ENCODE peak calls at places on chromosomes 11 and 22, in four cellular contexts. H is breast epithelium, N is endothelial cell of umbilical vein, F is Peyer's patch. I is an unnamed sample.

GRCh38 chr22:38824587-38824986 is 19.2 kb downstream of the NPTXR start:
- DNase-seq in F (peak; percentile 53), H (no peak), N (peak; percentile 69), I (peak; percentile 44)

GRCh38 chr11:26696330-26696729 is 25.5 kb downstream of the SLC5A12 start:
- DNase-seq in F (no peak), N (no peak), H (no peak), I (peak; percentile 75)

GRCh38 chr11:102390667-102391449 is 43.8 kb downstream of the BIRC2 start:
- DNase-seq in N (peak; percentile 63), F (peak; percentile 63), H (peak; percentile 56), I (peak; percentile 63)

GRCh38 chr11:31816467-31817053 is 5.4 kb upstream of the PAX6 start:
- DNase-seq in H (no peak), N (no peak), F (peak; percentile 53), I (no peak)

GRCh38 chr22:45540122-45540521 is 37.4 kb downstream of the FBLN1 start:
- DNase-seq in N (no peak), F (no peak), H (no peak), I (no peak)

GRCh38 chr11:94558468-94558867 is 8.7 kb upstream of the PIWIL4 start:
- DNase-seq in N (no peak), H (no peak), F (no peak), I (no peak)

GRCh38 chr11:61682093-61682732 is 2.0 kb downstream of the DAGLA start:
- DNase-seq in H (no peak), N (peak; percentile 71), F (peak; percentile 76), I (no peak)

GRCh38 chr22:42292726-42293520 is 22.5 kb upstream of the TCF20 start:
- DNase-seq in H (no peak), N (no peak), F (no peak), I (no peak)

GRCh38 chr11:44799036-44799435 is 72.3 kb downstream of the TSPAN18 start:
- DNase-seq in H (no peak), N (no peak), F (peak; percentile 25), I (no peak)

GRCh38 chr11:104609297-104609696 is 289.0 kb downstream of the CASP12 start:
- DNase-seq in H (no peak), N (peak; percentile 80), F (no peak), I (peak; percentile 46)

GRCh38 chr11:95337175-95337957 is 106.4 kb upstream of the SESN3 start:
- DNase-seq in H (no peak), F (no peak), N (peak; percentile 53), I (peak; percentile 85)

GRCh38 chr22:44071760-44072159 is 47.7 kb downstream of the PARVB start:
- DNase-seq in N (no peak), F (no peak), H (no peak), I (no peak)

GRCh38 chr22:38657248-38657909 is 941 bp downstream of the CBY1 start:
- DNase-seq in N (no peak), H (no peak), F (no peak), I (peak; percentile 13)

GRCh38 chr11:134120143-134120850 is 51.4 kb downstream of the JAM3 start:
- DNase-seq in H (no peak), F (no peak), N (peak; percentile 74), I (peak; percentile 90)

GRCh38 chr11:26144309-26144690 is 187.6 kb upstream of the ANO3 start:
- DNase-seq in N (no peak), F (no peak), H (no peak), I (peak; percentile 53)

GRCh38 chr22:28882878-28883656 is at the start of gene ZNRF3:
- DNase-seq in F (peak; percentile 95), N (peak; percentile 79), H (peak; percentile 95), I (peak; percentile 47)

GRCh38 chr22:23183107-23183698 is 2.9 kb downstream of the BCR start:
- DNase-seq in H (no peak), N (peak; percentile 79), F (no peak), I (peak; percentile 51)

GRCh38 chr22:46653596-46653995 is 33.4 kb downstream of the GRAMD4 start:
- DNase-seq in F (no peak), N (no peak), H (no peak), I (no peak)

GRCh38 chr11:45300715-45301114 is 14.6 kb upstream of the SYT13 start:
- DNase-seq in F (no peak), H (no peak), N (no peak), I (no peak)

GRCh38 chr11:133928628-133929059 is 28.1 kb downstream of the IGSF9B start:
- DNase-seq in N (no peak), H (peak; percentile 77), F (no peak), I (peak; percentile 10)

GRCh38 chr22:41620646-41621098 is at the start of gene DESI1:
- DNase-seq in F (no peak), H (peak; percentile 55), N (no peak), I (peak; percentile 29)

GRCh38 chr11:73233211-73233610 is 15.1 kb downstream of the P2RY2 start:
- DNase-seq in H (no peak), N (no peak), F (peak; percentile 34), I (no peak)

GRCh38 chr11:114354076-114354475 is 46.2 kb downstream of the C11orf71 start:
- DNase-seq in N (peak; percentile 87), H (no peak), F (no peak), I (peak; percentile 99)

GRCh38 chr22:20997536-20998257 is 4.2 kb downstream of the THAP7 start:
- DNase-seq in N (no peak), F (no peak), H (no peak), I (no peak)

GRCh38 chr22:36660931-36661330 is 42.6 kb downstream of the CACNG2 start:
- DNase-seq in F (no peak), H (no peak), N (no peak), I (no peak)

GRCh38 chr11:208917-209260 is 1.4 kb downstream of the RIC8A start:
- DNase-seq in H (no peak), F (no peak), N (peak; percentile 9), I (no peak)

GRCh38 chr11:128568166-128568778 is 19.1 kb downstream of the ETS1 start:
- DNase-seq in H (no peak), F (no peak), N (no peak), I (peak; percentile 73)

GRCh38 chr11:70111269-70112016 is 33.3 kb downstream of the ANO1 start:
- DNase-seq in H (peak; percentile 87), N (no peak), F (peak; percentile 75), I (peak; percentile 5)

GRCh38 chr22:50082197-50082715 is 3.0 kb downstream of the MLC1 start:
- DNase-seq in H (no peak), N (no peak), F (no peak), I (no peak)

GRCh38 chr22:37193629-37194191 is 5.7 kb upstream of the C1QTNF6 start:
- DNase-seq in F (no peak), N (peak; percentile 24), H (peak; percentile 40), I (no peak)

GRCh38 chr11:97009613-97010012 is 619.8 kb downstream of the JRKL start:
- DNase-seq in F (no peak), H (no peak), N (no peak), I (no peak)

GRCh38 chr11:32479291-32479690 is 44.0 kb upstream of the WT1 start:
- DNase-seq in F (no peak), N (no peak), H (no peak), I (no peak)

GRCh38 chr11:67280791-67281551 is 8.1 kb upstream of the ANKRD13D start:
- DNase-seq in N (no peak), H (no peak), F (peak; percentile 44), I (no peak)

GRCh38 chr11:67280341-67280790 is 8.7 kb upstream of the ANKRD13D start:
- DNase-seq in H (no peak), N (no peak), F (no peak), I (no peak)

GRCh38 chr11:67282876-67283371 is 6.2 kb upstream of the ANKRD13D start:
- DNase-seq in F (no peak), H (no peak), N (no peak), I (no peak)

GRCh38 chr11:67282155-67282875 is 6.8 kb upstream of the ANKRD13D start:
- DNase-seq in N (no peak), H (no peak), F (peak; percentile 39), I (no peak)

DNA sequence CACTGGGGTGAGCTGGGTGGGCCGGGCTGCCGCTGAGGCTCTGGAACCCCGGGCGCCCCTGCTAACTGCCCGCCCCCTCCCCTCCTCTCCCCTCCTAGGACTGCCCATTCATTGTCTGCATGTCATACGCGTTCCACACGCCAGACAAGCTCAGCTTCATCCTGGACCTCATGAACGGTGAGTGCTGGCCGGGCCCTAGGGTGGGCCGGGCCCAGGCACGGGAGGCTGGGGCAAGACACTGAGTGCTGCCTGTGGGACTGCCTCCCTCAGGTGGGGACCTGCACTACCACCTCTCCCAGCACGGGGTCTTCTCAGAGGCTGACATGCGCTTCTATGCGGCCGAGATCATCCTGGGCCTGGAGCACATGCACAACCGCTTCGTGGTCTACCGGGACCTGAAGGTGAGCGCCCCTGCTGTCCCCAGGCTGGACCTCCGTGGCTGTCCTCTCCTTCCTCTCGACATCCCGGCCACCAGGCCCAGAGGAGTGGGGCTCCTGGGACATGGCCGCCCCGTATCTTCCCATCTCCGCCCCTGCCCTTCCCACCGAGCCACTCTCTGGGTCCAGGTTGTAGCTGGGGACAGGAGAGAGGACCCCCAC is 7.5 kb upstream of the ANKRD13D start:
- DNase-seq in F (no peak), H (no peak), N (no peak), I (no peak)
- H3K36me3 ChIP-seq in F (peaks cover 5% of the 10 kb centered on the region), H (peaks cover 22% of the 10 kb centered on the region), N (peaks cover 64% of the 10 kb centered on the region), I (peaks cover 56% of the 10 kb centered on the region)

GRCh38 chr11:2532704-2533641 is 88.2 kb downstream of the KCNQ1 start:
- DNase-seq in H (peak; percentile 92), N (peak; percentile 87), F (peak; percentile 94), I (peak; percentile 80)
- TF ChIP-seq CTCF in H (peak; percentile 100), N (peak; percentile 99), F (peak; percentile 97), I (peak; percentile 99)

DNA sequence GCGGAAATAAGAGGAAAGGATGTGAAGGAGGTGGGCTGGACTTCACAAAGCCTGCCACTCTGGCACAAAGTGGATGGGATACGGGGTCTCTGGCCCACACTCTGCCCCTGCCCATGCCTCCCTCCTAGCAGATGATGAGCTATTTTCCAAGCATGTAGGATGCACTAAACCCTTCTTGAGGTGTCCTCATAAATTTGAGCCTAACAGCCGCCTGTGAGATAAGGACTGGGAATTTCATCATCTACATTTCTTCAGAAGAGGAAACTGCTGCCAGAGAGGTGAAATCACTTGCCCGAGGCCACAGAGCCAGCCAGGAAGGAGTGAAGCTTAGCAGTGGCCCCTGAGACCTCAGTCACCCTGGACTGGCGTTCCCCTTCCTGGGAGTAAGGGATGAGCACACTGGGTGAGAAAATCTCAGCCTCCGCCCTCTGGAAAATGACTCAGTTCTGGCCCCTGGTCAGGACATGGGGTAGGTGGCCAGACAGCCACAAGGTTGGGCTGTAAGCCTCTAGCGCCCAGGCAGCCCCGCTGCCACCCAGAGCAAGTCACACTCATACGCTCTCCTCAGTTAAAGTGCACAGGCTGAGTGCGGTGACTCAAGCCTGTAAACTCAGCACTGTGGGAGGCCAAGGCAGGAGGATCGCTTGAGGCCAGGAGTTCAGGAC is 27.9 kb downstream of the MB start:
- DNase-seq in F (no peak), H (no peak), N (no peak), I (peak; percentile 98)
- H3K4me3 ChIP-seq in F (no peak overlapping the region), H (no peak overlapping the region), N (no peak overlapping the region), I (no peak overlapping the region)

DNA sequence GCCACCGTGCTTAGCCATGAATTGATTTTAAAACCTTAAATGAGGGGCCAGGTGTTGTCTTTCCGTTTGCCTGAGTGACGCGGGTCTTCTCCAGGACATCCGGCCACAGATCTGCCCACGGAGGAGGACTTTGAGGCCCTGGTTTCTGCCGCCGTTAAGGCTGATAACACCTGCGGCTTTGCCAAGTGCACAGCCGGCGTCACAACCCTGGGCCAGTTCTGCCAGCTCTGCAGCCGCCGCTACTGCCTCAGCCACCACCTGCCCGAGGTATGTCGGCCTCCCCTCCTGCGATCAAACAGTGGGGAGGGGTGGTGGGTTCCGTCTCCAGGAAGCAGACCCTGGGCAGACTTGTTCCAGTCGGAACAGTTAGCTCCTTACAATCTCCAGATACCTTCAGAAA is 34.4 kb downstream of the IGHMBP2 start:
- DNase-seq in H (no peak), N (no peak), F (no peak), I (no peak)
- H3K36me3 ChIP-seq in H (no peaks in the 10 kb centered on the region), N (peaks cover 46% of the 10 kb centered on the region), F (no peaks in the 10 kb centered on the region), I (peaks cover 10% of the 10 kb centered on the region)

I was measured in bronchial epithelial cell.